ENCODE peak calls at places on chromosome 19, in five cellular contexts. H is thoracic aorta; V is retina; L is stimulated activated CD4-positive, alpha-beta T cell treated with anti-CD3 and anti-CD28 coated beads, Interleukin-2, amount 100 ng/mL, for 24 hours; Y is GM20000. C is an unnamed sample.

GRCh38 chr19:37983916-37984315 is 76.9 kb downstream of the SIPA1L3 start:
- DNase-seq in Y (no peak), L (no peak), V (no peak), H (no peak), C (no peak)

GRCh38 chr19:10471909-10472308 is 31.2 kb downstream of the KEAP1 start:
- DNase-seq in V (no peak), L (no peak), Y (no peak), H (no peak), C (peak)

GRCh38 chr19:47093841-47094240 is 19.7 kb downstream of the ZC3H4 start:
- DNase-seq in L (peak), H (no peak), V (no peak), Y (peak), C (peak)

GRCh38 chr19:35585844-35586243 is at the start of gene PMIS2:
- DNase-seq in H (no peak), Y (no peak), V (no peak), L (peak), C (no peak)

GRCh38 chr19:3154957-3155736 is 19.3 kb downstream of the GNA15 start:
- DNase-seq in L (peak), V (no peak), H (peak), Y (peak), C (peak)

GRCh38 chr19:49530708-49531107 is 2.9 kb downstream of the RCN3 start:
- DNase-seq in V (no peak), L (no peak), H (no peak), Y (no peak), C (no peak)

GRCh38 chr19:55305491-55305890 is 19.6 kb downstream of the TMEM150B start:
- DNase-seq in Y (peak), H (no peak), V (peak), L (peak), C (peak)

GRCh38 chr19:33888665-33889064 is 92.0 kb downstream of the KCTD15 start:
- DNase-seq in H (no peak), V (no peak), Y (no peak), L (no peak), C (no peak)

GRCh38 chr19:47013041-47013517 is 6.6 kb upstream of the NPAS1 start:
- DNase-seq in L (peak), H (no peak), Y (peak), V (peak), C (peak)

GRCh38 chr19:39411006-39411831 is 1.2 kb upstream of the PLEKHG2 start:
- DNase-seq in Y (peak), L (no peak), V (no peak), H (no peak), C (peak)

GRCh38 chr19:50384685-50385535 is 763 bp downstream of the POLD1 start:
- DNase-seq in V (peak), H (no peak), Y (peak), L (no peak), C (peak)

GRCh38 chr19:29259153-29259552 is 46.2 kb upstream of the UQCRFS1 start:
- DNase-seq in H (no peak), L (no peak), V (no peak), Y (no peak), C (no peak)

GRCh38 chr19:55232284-55232597 is 3.7 kb upstream of the TMEM86B start:
- DNase-seq in L (no peak), V (peak), Y (no peak), H (no peak), C (no peak)

GRCh38 chr19:4456566-4456842 is 1.1 kb downstream of the UBXN6 start:
- DNase-seq in Y (no peak), V (peak), L (no peak), H (no peak), C (peak)

GRCh38 chr19:1150333-1151036 is 23.6 kb downstream of the SBNO2 start:
- DNase-seq in V (no peak), L (no peak), Y (no peak), H (no peak), C (no peak)

GRCh38 chr19:35629332-35629633 is 447 bp downstream of the RBM42 start:
- DNase-seq in Y (no peak), V (no peak), H (no peak), L (no peak), C (no peak)

GRCh38 chr19:1746401-1747284 is 6.7 kb upstream of the ONECUT3 start:
- DNase-seq in Y (no peak), H (no peak), L (no peak), V (peak), C (peak)

GRCh38 chr19:2266183-2266993 is 10.2 kb upstream of the JSRP1 start:
- DNase-seq in Y (peak), V (no peak), L (peak), H (peak), C (peak)

GRCh38 chr19:38564981-38565685 is 52.6 kb downstream of the MAP4K1 start:
- DNase-seq in Y (peak), V (peak), H (no peak), L (peak), C (peak)

GRCh38 chr19:7349961-7350711 is 1.4 kb downstream of the ARHGEF18 start:
- DNase-seq in V (no peak), L (peak), Y (peak), H (no peak), C (no peak)

C was measured in GM23248.